ENCODE peak calls at places on chromosomes 11 and 22, in eight cellular contexts. O is natural killer cell, I is T1000, D is EL, Q is GM04503, V is aorta, S is dorsolateral prefrontal cortex, R is T-helper 2 cell. G is an unnamed sample.

GRCh38 chr11:96045622-96046456 is 121.9 kb upstream of the MTMR2 start:
- DNase-seq in V (peak), S (no peak), Q (no peak), I (no peak), O (no peak), R (no peak), D (no peak), G (peak)

GRCh38 chr11:128802358-128802981 is 64.6 kb downstream of the KCNJ1 start:
- DNase-seq in D (peak), V (no peak), Q (no peak), R (no peak), S (no peak), I (no peak), O (no peak), G (no peak)

GRCh38 chr11:14974021-14974698 is 2.0 kb upstream of the CALCA start:
- DNase-seq in O (no peak), I (no peak), D (peak), Q (no peak), S (no peak), R (no peak), V (no peak), G (no peak)

GRCh38 chr11:128399186-128399585 is 188.2 kb downstream of the ETS1 start:
- DNase-seq in V (no peak), S (no peak), O (no peak), I (no peak), R (no peak), D (peak), Q (peak), G (peak)

GRCh38 chr11:46684364-46684763 is 16.1 kb downstream of the ARHGAP1 start:
- DNase-seq in S (no peak), V (no peak), O (no peak), I (no peak), D (no peak), Q (no peak), R (no peak), G (no peak)

GRCh38 chr11:132601863-132602262 is 930.4 kb downstream of the OPCML start:
- DNase-seq in I (no peak), R (no peak), Q (no peak), S (no peak), D (peak), V (no peak), O (no peak), G (no peak)

GRCh38 chr11:75577198-75577597 is 15.1 kb downstream of the SERPINH1 start:
- DNase-seq in R (peak), Q (no peak), S (peak), O (peak), I (peak), D (peak), V (peak), G (no peak)

GRCh38 chr11:72579816-72580647 is 94.2 kb downstream of the PDE2A start:
- DNase-seq in R (no peak), V (no peak), O (no peak), S (no peak), Q (no peak), I (no peak), D (no peak), G (no peak)

GRCh38 chr11:89660234-89660633 is 49.9 kb upstream of the TRIM77 start:
- DNase-seq in Q (no peak), V (no peak), O (no peak), R (no peak), I (no peak), S (no peak), D (no peak), G (no peak)

GRCh38 chr11:1750840-1751520 is 585 bp upstream of the IFITM10 start:
- DNase-seq in V (peak), O (no peak), I (no peak), R (no peak), D (no peak), S (peak), Q (no peak), G (no peak)

GRCh38 chr11:9210922-9211320 is 54.2 kb downstream of the DENND5A start:
- DNase-seq in S (no peak), O (no peak), V (no peak), I (no peak), Q (no peak), R (no peak), D (peak), G (no peak)

GRCh38 chr11:111460752-111461305 is 51.4 kb downstream of the BTG4 start:
- DNase-seq in Q (no peak), D (no peak), I (no peak), S (no peak), O (no peak), V (no peak), R (no peak), G (peak)

GRCh38 chr11:57410287-57410686 is 16.6 kb downstream of the SLC43A3 start:
- DNase-seq in R (no peak), S (no peak), I (no peak), O (no peak), Q (no peak), D (peak), V (no peak), G (peak)

GRCh38 chr11:39589391-39589790 is 1870.1 kb downstream of the LRRC4C start:
- DNase-seq in R (no peak), D (no peak), V (no peak), Q (no peak), I (no peak), S (no peak), O (no peak), G (no peak)

GRCh38 chr11:1292018-1292643 is 17.3 kb downstream of the TOLLIP start:
- DNase-seq in V (no peak), I (no peak), O (no peak), D (no peak), R (no peak), S (peak), Q (no peak), G (no peak)

GRCh38 chr11:6022954-6023353 is 7.6 kb downstream of the OR56A1 start:
- DNase-seq in I (no peak), R (no peak), Q (no peak), D (peak), V (no peak), O (no peak), S (no peak), G (peak)

GRCh38 chr22:42994917-42995562 is 19.9 kb downstream of the PACSIN2 start:
- DNase-seq in D (peak), S (no peak), I (no peak), Q (peak), O (no peak), V (peak), R (no peak), G (peak)

GRCh38 chr22:46744581-46744980 is 6.5 kb upstream of the CERK start:
- DNase-seq in I (no peak), V (peak), S (no peak), D (no peak), R (no peak), O (no peak), Q (no peak), G (no peak)

GRCh38 chr11:82229346-82229745 is 504.3 kb downstream of the FAM181B start:
- DNase-seq in I (no peak), D (no peak), Q (no peak), S (no peak), V (no peak), R (no peak), O (no peak), G (no peak)

GRCh38 chr11:62025429-62026105 is 58.1 kb upstream of the FTH1 start:
- DNase-seq in S (no peak), R (peak), O (peak), I (no peak), D (peak), Q (peak), V (peak), G (peak)

GRCh38 chr11:62122076-62122475 is 1.7 kb upstream of the INCENP start:
- DNase-seq in I (no peak), V (no peak), Q (no peak), S (no peak), R (no peak), D (no peak), O (no peak), G (no peak)

GRCh38 chr22:26448941-26449340 is 19.9 kb downstream of the ASPHD2 start:
- DNase-seq in D (no peak), O (no peak), S (no peak), Q (no peak), R (no peak), I (no peak), V (no peak), G (no peak)

GRCh38 chr22:44205713-44206645 is 25.3 kb downstream of the PARVG start:
- DNase-seq in D (no peak), R (no peak), O (no peak), S (no peak), I (no peak), Q (no peak), V (no peak), G (no peak)

GRCh38 chr11:19984048-19984742 is 176.1 kb downstream of the DBX1 start:
- DNase-seq in V (no peak), R (no peak), I (no peak), O (no peak), Q (no peak), D (no peak), S (no peak), G (no peak)

GRCh38 chr11:78336877-78337553 is 80.6 kb downstream of the GAB2 start:
- DNase-seq in I (no peak), S (no peak), D (no peak), Q (no peak), O (no peak), V (no peak), R (no peak), G (no peak)

GRCh38 chr11:91904792-91905785 is 319.5 kb upstream of the FAT3 start:
- DNase-seq in D (no peak), S (no peak), O (no peak), R (no peak), Q (no peak), I (no peak), V (no peak), G (no peak)